ENCODE peak calls at places on chromosome 9, in eight cellular contexts. C is EH; N is RWPE1; H is Kasumi-1; W is SHP77; Q is T-helper 9 cell; D is fibroblast of mammary gland; K is stimulated activated CD4-positive, alpha-beta T cell treated with anti-CD3 and anti-CD28 coated beads, Interleukin-1b, Interleukin-23, amount 100 ng/mL, for 1 hour. G is an unnamed sample.

GRCh38 chr9:87592554-87593394 is 95.1 kb downstream of the DAPK1 start:
- DNase-seq in Q (no peak), C (peak), K (no peak), H (no peak), N (no peak), D (peak), W (no peak), G (no peak)

GRCh38 chr9:8916771-8917170 is 1117.2 kb upstream of the DMAC1 start:
- DNase-seq in H (no peak), W (no peak), Q (no peak), C (no peak), N (no peak), D (no peak), K (no peak), G (no peak)

GRCh38 chr9:136326777-136327312 is 494 bp upstream of the GPSM1 start:
- DNase-seq in W (no peak), Q (no peak), C (no peak), H (no peak), N (no peak), K (no peak), D (no peak), G (no peak)

GRCh38 chr9:32899181-32899580 is 102.2 kb downstream of the APTX start:
- DNase-seq in H (peak), C (no peak), N (no peak), K (no peak), Q (no peak), W (no peak), D (peak), G (no peak)

GRCh38 chr9:72588336-72588735 is 66.9 kb downstream of the TMC1 start:
- DNase-seq in H (no peak), C (peak), K (no peak), D (peak), N (no peak), W (no peak), Q (no peak), G (no peak)

GRCh38 chr9:129177443-129177790 is 644 bp downstream of the IER5L start:
- DNase-seq in Q (no peak), H (no peak), W (peak), C (no peak), N (peak), D (no peak), K (no peak), G (no peak)

GRCh38 chr9:3508531-3509374 is 17.0 kb downstream of the RFX3 start:
- DNase-seq in C (peak), N (no peak), W (peak), K (no peak), Q (no peak), H (no peak), D (peak), G (no peak)

GRCh38 chr9:13322828-13323550 is 43.5 kb upstream of the MPDZ start:
- DNase-seq in D (no peak), W (no peak), K (no peak), C (no peak), H (no peak), Q (no peak), N (no peak), G (no peak)

GRCh38 chr9:92196909-92197308 is 81.7 kb upstream of the SPTLC1 start:
- DNase-seq in H (no peak), N (no peak), K (no peak), D (peak), W (no peak), C (peak), Q (no peak), G (no peak)

GRCh38 chr9:137270929-137271695 is 6.4 kb upstream of the TOR4A start:
- DNase-seq in W (no peak), H (no peak), D (no peak), C (no peak), K (no peak), Q (no peak), N (no peak), G (no peak)

GRCh38 chr9:90702431-90702830 is 59.8 kb upstream of the DIRAS2 start:
- DNase-seq in K (no peak), H (peak), D (no peak), Q (no peak), N (no peak), C (no peak), W (no peak), G (no peak)

GRCh38 chr9:92424340-92424739 is at the start of gene OMD:
- DNase-seq in H (no peak), Q (no peak), N (no peak), K (no peak), C (peak), W (no peak), D (peak), G (no peak)

GRCh38 chr9:86341007-86341491 is 13.2 kb downstream of the TUT7 start:
- DNase-seq in W (no peak), H (no peak), K (no peak), N (no peak), C (peak), D (peak), Q (no peak), G (no peak)

GRCh38 chr9:136303066-136303824 is 649 bp downstream of the CCDC187 start:
- DNase-seq in N (no peak), K (no peak), H (no peak), C (no peak), W (no peak), D (no peak), Q (no peak), G (no peak)

GRCh38 chr9:98190757-98191105 is 1.7 kb downstream of the CORO2A start:
- DNase-seq in D (no peak), H (no peak), C (no peak), Q (no peak), N (no peak), W (no peak), K (no peak), G (no peak)

GRCh38 chr9:117035546-117035945 is 348.4 kb downstream of the TRIM32 start:
- DNase-seq in K (no peak), H (no peak), D (no peak), C (no peak), N (no peak), W (no peak), Q (no peak), G (no peak)

G was measured in neuronal stem cell.